ENCODE peak calls at places on chromosomes 6 and 20, in seven cellular contexts. One of them, this sample, is unnamed.

GRCh38 chr6:127186889-127187288 is 68.4 kb downstream of the RSPO3 start:
- DNase-seq in bronchial epithelial cell: peak; percentile 36
- DNase-seq in A673: peak; percentile 52
- DNase-seq in AG09319: no peak
- DNase-seq in cardiac fibroblast: peak; percentile 22
- DNase-seq in A549: peak; percentile 3
- DNase-seq in coronary artery: no peak
- DNase-seq in this sample: no peak

GRCh38 chr6:74356385-74356784 is 660.4 kb downstream of the CD109 start:
- DNase-seq in bronchial epithelial cell: peak; percentile 68
- DNase-seq in AG09319: no peak
- DNase-seq in coronary artery: no peak
- DNase-seq in A549: peak; percentile 3
- DNase-seq in A673: peak; percentile 34
- DNase-seq in cardiac fibroblast: no peak
- DNase-seq in this sample: no peak

GRCh38 chr6:79127660-79128059 is 49.6 kb upstream of the PHIP start:
- DNase-seq in A549: no peak
- DNase-seq in AG09319: no peak
- DNase-seq in coronary artery: no peak
- DNase-seq in A673: no peak
- DNase-seq in bronchial epithelial cell: no peak
- DNase-seq in cardiac fibroblast: no peak
- DNase-seq in this sample: no peak

GRCh38 chr6:106807946-106808611 is 166.4 kb downstream of the CD24 start:
- DNase-seq in cardiac fibroblast: no peak
- DNase-seq in coronary artery: no peak
- DNase-seq in AG09319: no peak
- DNase-seq in A673: no peak
- DNase-seq in bronchial epithelial cell: no peak
- DNase-seq in A549: no peak
- DNase-seq in this sample: no peak

GRCh38 chr20:62931464-62931863 is 5.2 kb upstream of the DIDO1 start:
- DNase-seq in AG09319: no peak
- DNase-seq in bronchial epithelial cell: no peak
- DNase-seq in A549: no peak
- DNase-seq in A673: no peak
- DNase-seq in cardiac fibroblast: no peak
- DNase-seq in coronary artery: no peak
- DNase-seq in this sample: no peak

GRCh38 chr6:109834131-109834530 is 143.0 kb downstream of the FIG4 start:
- DNase-seq in AG09319: no peak
- DNase-seq in coronary artery: no peak
- DNase-seq in A549: no peak
- DNase-seq in bronchial epithelial cell: no peak
- DNase-seq in A673: no peak
- DNase-seq in cardiac fibroblast: peak; percentile 7
- DNase-seq in this sample: no peak

GRCh38 chr6:134982161-134982560 is 32.3 kb upstream of the ALDH8A1 start:
- DNase-seq in bronchial epithelial cell: no peak
- DNase-seq in coronary artery: no peak
- DNase-seq in A549: no peak
- DNase-seq in AG09319: no peak
- DNase-seq in A673: no peak
- DNase-seq in cardiac fibroblast: no peak
- DNase-seq in this sample: no peak

GRCh38 chr6:147274012-147274411 is 69.8 kb downstream of the STXBP5 start:
- DNase-seq in cardiac fibroblast: no peak
- DNase-seq in A549: no peak
- DNase-seq in coronary artery: no peak
- DNase-seq in A673: no peak
- DNase-seq in bronchial epithelial cell: no peak
- DNase-seq in AG09319: no peak
- DNase-seq in this sample: no peak

GRCh38 chr6:149499066-149499465 is 14.3 kb upstream of the ZC3H12D start:
- DNase-seq in A549: no peak
- DNase-seq in coronary artery: no peak
- DNase-seq in AG09319: peak; percentile 28
- DNase-seq in cardiac fibroblast: peak; percentile 87
- DNase-seq in A673: peak; percentile 83
- DNase-seq in bronchial epithelial cell: peak; percentile 90
- DNase-seq in this sample: no peak

GRCh38 chr6:157381631-157382621 is 936 bp downstream of the ZDHHC14 start:
- DNase-seq in AG09319: no peak
- DNase-seq in A549: peak; percentile 28
- DNase-seq in bronchial epithelial cell: peak; percentile 32
- DNase-seq in A673: peak; percentile 42
- DNase-seq in coronary artery: peak; percentile 78
- DNase-seq in cardiac fibroblast: peak; percentile 58
- DNase-seq in this sample: no peak
- TF ChIP-seq CTCF in AG09319: no peak
- TF ChIP-seq CTCF in A549: peak; percentile 35
- TF ChIP-seq CTCF in bronchial epithelial cell: peak; percentile 9
- TF ChIP-seq CTCF in A673: peak; percentile 23
- TF ChIP-seq CTCF in coronary artery: no peak
- TF ChIP-seq CTCF in cardiac fibroblast: peak; percentile 15
- TF ChIP-seq CTCF in this sample: peak; percentile 1

GRCh38 chr6:47722178-47722577 is 23.8 kb downstream of the ADGRF4 start:
- DNase-seq in cardiac fibroblast: no peak
- DNase-seq in coronary artery: no peak
- DNase-seq in AG09319: no peak
- DNase-seq in A549: no peak
- DNase-seq in A673: peak; percentile 57
- DNase-seq in bronchial epithelial cell: no peak
- DNase-seq in this sample: no peak

GRCh38 chr6:47716207-47716606 is 17.8 kb downstream of the ADGRF4 start:
- DNase-seq in A549: no peak
- DNase-seq in AG09319: no peak
- DNase-seq in coronary artery: no peak
- DNase-seq in cardiac fibroblast: no peak
- DNase-seq in A673: no peak
- DNase-seq in bronchial epithelial cell: no peak
- DNase-seq in this sample: no peak

GRCh38 chr6:47718571-47718970 is 20.2 kb downstream of the ADGRF4 start:
- DNase-seq in cardiac fibroblast: no peak
- DNase-seq in coronary artery: no peak
- DNase-seq in A549: no peak
- DNase-seq in A673: no peak
- DNase-seq in bronchial epithelial cell: no peak
- DNase-seq in AG09319: no peak
- DNase-seq in this sample: no peak

GRCh38 chr6:47724300-47724699 is 25.9 kb downstream of the ADGRF4 start:
- DNase-seq in coronary artery: no peak
- DNase-seq in A549: no peak
- DNase-seq in cardiac fibroblast: no peak
- DNase-seq in AG09319: no peak
- DNase-seq in bronchial epithelial cell: no peak
- DNase-seq in A673: no peak
- DNase-seq in this sample: no peak

GRCh38 chr6:47721189-47721588 is 22.8 kb downstream of the ADGRF4 start:
- DNase-seq in cardiac fibroblast: no peak
- DNase-seq in coronary artery: no peak
- DNase-seq in bronchial epithelial cell: no peak
- DNase-seq in A673: no peak
- DNase-seq in AG09319: no peak
- DNase-seq in A549: no peak
- DNase-seq in this sample: no peak
- TF ChIP-seq CTCF in cardiac fibroblast: no peak
- TF ChIP-seq CTCF in coronary artery: no peak
- TF ChIP-seq CTCF in bronchial epithelial cell: no peak
- TF ChIP-seq CTCF in A673: no peak
- TF ChIP-seq CTCF in AG09319: no peak
- TF ChIP-seq CTCF in A549: no peak
- TF ChIP-seq CTCF in this sample: no peak

DNA sequence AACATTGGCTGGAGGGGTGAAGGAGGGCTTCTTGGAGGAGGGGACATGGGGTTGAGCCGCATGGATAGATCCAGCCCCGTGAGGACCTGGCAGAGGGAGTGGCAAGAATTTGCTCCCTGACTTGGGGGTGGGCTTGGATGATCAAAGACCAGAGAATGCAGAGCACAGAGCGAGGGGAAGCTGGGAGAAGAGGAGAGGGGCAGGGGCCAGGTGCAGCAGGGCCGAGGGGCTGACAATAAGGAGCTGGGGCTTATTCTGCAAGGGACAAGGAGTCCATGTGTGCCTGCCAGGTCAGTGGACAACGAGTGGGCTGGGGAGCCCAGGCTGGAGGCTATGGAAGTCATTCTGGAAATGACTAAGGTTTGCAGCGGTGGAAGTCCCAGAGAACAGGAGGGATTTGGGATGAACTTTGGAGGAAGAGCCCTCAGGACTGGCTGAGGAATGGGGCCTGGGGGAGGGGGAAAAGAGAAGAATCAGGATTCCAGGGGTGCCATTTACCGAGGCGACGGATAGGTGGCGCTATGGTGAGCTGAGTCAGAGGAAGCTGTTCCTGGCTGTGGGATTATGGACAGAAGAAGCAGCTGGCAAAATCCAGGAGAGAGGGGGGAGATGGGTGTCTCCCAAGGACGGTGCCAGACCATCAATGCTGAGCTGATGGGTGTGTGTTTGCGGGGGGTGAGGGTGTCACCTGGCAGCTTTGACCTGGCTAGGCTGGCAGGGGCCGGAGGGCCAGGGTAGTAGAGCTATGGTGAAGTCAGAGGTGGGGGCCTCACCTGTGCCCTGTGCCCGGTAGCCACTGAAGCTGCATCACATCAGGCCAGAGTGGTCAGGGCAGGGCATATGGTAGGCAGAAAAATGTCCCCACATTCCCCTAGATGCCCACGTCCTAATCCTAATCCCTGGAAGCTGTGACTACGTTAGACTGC is 7.8 kb downstream of the KCNG1 start:
- DNase-seq in cardiac fibroblast: peak; percentile 71
- DNase-seq in A673: peak; percentile 75
- DNase-seq in bronchial epithelial cell: peak; percentile 49
- DNase-seq in coronary artery: no peak
- DNase-seq in AG09319: no peak
- DNase-seq in A549: peak; percentile 84
- DNase-seq in this sample: no peak
- TF ChIP-seq CTCF in cardiac fibroblast: peak; percentile 84
- TF ChIP-seq CTCF in A673: peak; percentile 91
- TF ChIP-seq CTCF in bronchial epithelial cell: peak; percentile 94
- TF ChIP-seq CTCF in coronary artery: peak; percentile 23
- TF ChIP-seq CTCF in AG09319: peak; percentile 83
- TF ChIP-seq CTCF in A549: peak; percentile 65
- TF ChIP-seq CTCF in this sample: peak; percentile 76

DNA sequence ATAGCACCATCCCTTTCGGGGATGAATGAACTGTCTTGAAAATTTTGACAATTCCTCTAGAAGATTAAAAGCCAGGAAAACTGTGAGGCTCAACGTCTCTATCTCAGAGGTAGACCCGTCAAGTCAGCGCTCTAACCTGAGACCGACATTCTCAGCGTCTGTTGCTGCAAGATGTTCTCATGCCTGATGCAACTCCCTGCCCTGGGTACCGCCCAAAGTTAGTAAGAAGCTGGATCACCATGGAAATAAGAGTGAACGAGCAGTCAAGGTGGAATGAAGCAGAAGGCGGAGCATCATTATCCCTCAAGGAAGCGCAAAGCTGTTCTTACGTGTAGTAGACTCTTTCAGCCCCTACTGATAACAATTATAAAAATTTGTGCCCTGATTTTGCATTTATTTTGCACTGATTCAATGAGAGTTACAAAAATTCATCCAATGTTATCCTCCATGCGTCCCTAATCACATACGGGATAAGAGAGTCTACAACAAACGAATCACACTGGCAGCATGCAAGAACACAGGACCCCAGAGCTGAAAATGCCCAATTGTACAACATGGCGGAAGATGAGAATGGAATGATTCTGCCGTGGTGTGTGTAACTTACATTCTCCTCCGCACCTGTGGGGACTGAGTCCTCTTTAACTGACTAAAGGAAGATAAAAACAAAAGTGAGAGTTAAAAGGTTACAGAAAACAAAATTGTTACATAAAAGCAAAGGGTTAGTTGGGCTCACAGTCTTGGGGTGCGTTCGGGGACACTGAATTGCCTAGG is 95.4 kb downstream of the BCAS1 start:
- DNase-seq in A549: no peak
- DNase-seq in coronary artery: no peak
- DNase-seq in AG09319: no peak
- DNase-seq in bronchial epithelial cell: no peak
- DNase-seq in cardiac fibroblast: no peak
- DNase-seq in A673: no peak
- DNase-seq in this sample: no peak
- TF ChIP-seq CTCF in A549: no peak
- TF ChIP-seq CTCF in coronary artery: no peak
- TF ChIP-seq CTCF in AG09319: no peak
- TF ChIP-seq CTCF in bronchial epithelial cell: no peak
- TF ChIP-seq CTCF in cardiac fibroblast: no peak
- TF ChIP-seq CTCF in A673: no peak
- TF ChIP-seq CTCF in this sample: no peak

DNA sequence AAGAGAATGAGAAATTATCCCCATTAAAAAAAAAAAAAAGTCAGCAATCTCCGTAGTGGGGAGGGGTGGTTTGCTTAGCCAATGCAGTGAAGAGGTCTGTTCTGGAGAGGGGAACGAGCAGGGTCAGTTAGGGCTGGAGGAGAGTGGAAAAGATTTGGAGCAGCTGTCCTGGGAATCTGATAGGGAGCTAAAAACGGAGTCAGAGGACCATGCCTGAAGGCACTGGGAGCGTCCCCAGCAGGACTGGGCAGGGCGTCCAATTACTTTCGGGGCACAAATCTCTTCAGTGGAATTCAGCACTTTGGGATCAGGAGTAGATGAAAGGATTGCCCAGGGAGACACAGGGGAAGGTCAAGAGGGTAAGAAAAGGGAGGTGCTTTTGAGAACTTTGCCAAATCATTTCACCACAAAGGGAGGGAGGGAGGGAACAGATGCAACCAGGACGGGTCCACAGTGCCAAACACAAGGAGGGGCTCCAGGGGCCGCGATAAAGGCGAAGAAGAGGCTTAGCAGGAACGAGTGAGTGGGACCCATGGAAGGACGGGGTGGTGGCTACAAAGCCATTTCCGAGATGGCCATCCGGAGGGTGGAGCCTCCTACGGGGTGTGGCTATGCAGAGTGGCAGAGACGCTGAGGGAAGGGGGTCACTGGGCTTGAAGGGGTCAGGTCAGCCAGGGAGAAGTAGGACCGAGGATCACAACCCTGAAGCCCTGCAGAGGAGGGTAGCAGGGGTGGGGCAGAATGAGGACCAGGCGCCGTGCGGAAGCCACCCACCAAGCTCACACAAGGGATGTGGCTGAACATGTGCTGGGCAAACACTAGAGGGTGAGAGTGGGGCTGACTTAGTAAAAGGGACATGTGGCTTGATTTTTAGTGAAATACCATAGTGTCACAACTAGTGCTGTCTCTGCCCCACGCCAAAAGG is 180.1 kb upstream of the RREB1 start:
- DNase-seq in A549: no peak
- DNase-seq in AG09319: no peak
- DNase-seq in A673: no peak
- DNase-seq in cardiac fibroblast: peak; percentile 3
- DNase-seq in bronchial epithelial cell: no peak
- DNase-seq in coronary artery: no peak
- DNase-seq in this sample: no peak
- TF ChIP-seq CTCF in A549: no peak
- TF ChIP-seq CTCF in AG09319: no peak
- TF ChIP-seq CTCF in A673: no peak
- TF ChIP-seq CTCF in cardiac fibroblast: no peak
- TF ChIP-seq CTCF in bronchial epithelial cell: no peak
- TF ChIP-seq CTCF in coronary artery: no peak
- TF ChIP-seq CTCF in this sample: no peak

GRCh38 chr20:38338849-38339520 is 7.3 kb upstream of the LBP start:
- DNase-seq in A673: no peak
- DNase-seq in AG09319: no peak
- DNase-seq in A549: no peak
- DNase-seq in coronary artery: no peak
- DNase-seq in cardiac fibroblast: peak; percentile 46
- DNase-seq in bronchial epithelial cell: peak; percentile 37
- DNase-seq in this sample: no peak
- TF ChIP-seq CTCF in A673: peak; percentile 31
- TF ChIP-seq CTCF in AG09319: no peak
- TF ChIP-seq CTCF in A549: no peak
- TF ChIP-seq CTCF in coronary artery: peak; percentile 14
- TF ChIP-seq CTCF in cardiac fibroblast: peak; percentile 32
- TF ChIP-seq CTCF in bronchial epithelial cell: peak; percentile 51
- TF ChIP-seq CTCF in this sample: peak; percentile 36